ENCODE peak calls at places on chromosomes 3 and 15, in seven cellular contexts. J is WTC11, R is BJ, I is cardiac muscle cell, V is fibroblast of lung, O is uterus, C is colonic mucosa. L is an unnamed sample.

GRCh38 chr3:109023656-109024254 is 70.1 kb upstream of the GUCA1C start:
- DNase-seq in J (peak), R (peak), I (peak), V (peak), O (no peak), C (peak), L (peak)

GRCh38 chr3:112794622-112795172 is 52.0 kb downstream of the CD200R1L start:
- DNase-seq in J (no peak), R (no peak), I (no peak), V (no peak), O (no peak), C (no peak), L (no peak)

GRCh38 chr15:51077565-51078153 is 17.0 kb downstream of the TNFAIP8L3 start:
- DNase-seq in J (peak), R (no peak), I (peak), V (peak), O (peak), C (peak), L (peak)

GRCh38 chr3:49903451-49904424 is at the start of gene MST1R:
- DNase-seq in J (peak), R (no peak), I (peak), V (no peak), O (peak), C (peak), L (peak)

GRCh38 chr3:177340243-177340830 is 143.1 kb upstream of the TBL1XR1 start:
- DNase-seq in J (no peak), R (no peak), I (no peak), V (peak), O (no peak), C (no peak), L (no peak)

GRCh38 chr3:80087769-80088168 is 320.0 kb upstream of the ROBO1 start:
- DNase-seq in J (no peak), R (no peak), I (peak), V (peak), O (no peak), C (no peak), L (no peak)

GRCh38 chr3:66253790-66254620 is 33.2 kb downstream of the SLC25A26 start:
- DNase-seq in J (no peak), R (no peak), I (peak), V (peak), O (no peak), C (no peak), L (no peak)

GRCh38 chr3:141735176-141735575 is 2.9 kb upstream of the RNF7 start:
- DNase-seq in J (no peak), R (no peak), I (no peak), V (no peak), O (no peak), C (no peak), L (no peak)

GRCh38 chr15:74664028-74664616 is 31.7 kb downstream of the EDC3 start:
- DNase-seq in J (no peak), R (no peak), I (peak), V (peak), O (peak), C (peak), L (no peak)

GRCh38 chr3:40679289-40679688 is 154.5 kb downstream of the ZNF621 start:
- DNase-seq in J (no peak), R (no peak), I (no peak), V (no peak), O (no peak), C (no peak), L (no peak)

GRCh38 chr3:181533811-181534210 is 177.9 kb upstream of the SOX2 start:
- DNase-seq in J (no peak), R (no peak), I (no peak), V (no peak), O (no peak), C (no peak), L (no peak)

GRCh38 chr15:79994651-79995050 is 23.7 kb upstream of the BCL2A1 start:
- DNase-seq in J (no peak), R (no peak), I (no peak), V (peak), O (no peak), C (no peak), L (no peak)

GRCh38 chr15:51202783-51203182 is 108.1 kb upstream of the TNFAIP8L3 start:
- DNase-seq in J (no peak), R (no peak), I (no peak), V (no peak), O (no peak), C (no peak), L (no peak)

GRCh38 chr15:50247819-50248650 is 17.5 kb downstream of the HDC start:
- DNase-seq in J (no peak), R (no peak), I (no peak), V (no peak), O (no peak), C (no peak), L (no peak)

GRCh38 chr3:111069974-111070751 is 1.5 kb upstream of the NECTIN3 start:
- DNase-seq in J (no peak), R (no peak), I (peak), V (peak), O (peak), C (peak), L (no peak)

GRCh38 chr3:148759425-148759824 is 61.7 kb downstream of the AGTR1 start:
- DNase-seq in J (no peak), R (no peak), I (no peak), V (no peak), O (no peak), C (no peak), L (no peak)

GRCh38 chr3:100796556-100796955 is 87.3 kb downstream of the TFG start:
- DNase-seq in J (no peak), R (no peak), I (peak), V (peak), O (no peak), C (no peak), L (no peak)

GRCh38 chr15:85753791-85754452 is 40.8 kb downstream of the KLHL25 start:
- DNase-seq in J (no peak), R (no peak), I (no peak), V (no peak), O (peak), C (no peak), L (no peak)

GRCh38 chr15:31752363-31752762 is 278.0 kb upstream of the CHRNA7 start:
- DNase-seq in J (no peak), R (no peak), I (peak), V (no peak), O (no peak), C (no peak), L (no peak)

GRCh38 chr3:197820550-197821335 is 29.7 kb downstream of the LRCH3 start:
- DNase-seq in J (no peak), R (no peak), I (no peak), V (no peak), O (no peak), C (no peak), L (no peak)

GRCh38 chr3:193788189-193788946 is 195.4 kb downstream of the OPA1 start:
- DNase-seq in J (peak), R (no peak), I (peak), V (peak), O (peak), C (peak), L (peak)

GRCh38 chr15:60389261-60390077 is 8.3 kb downstream of the ANXA2 start:
- DNase-seq in J (no peak), R (no peak), I (no peak), V (peak), O (no peak), C (no peak), L (no peak)

GRCh38 chr3:125057186-125057850 is 1.5 kb upstream of the HEG1 start:
- DNase-seq in J (no peak), R (peak), I (peak), V (peak), O (peak), C (no peak), L (no peak)

GRCh38 chr3:59731909-59732308 is 682.1 kb upstream of the CFAP20DC start:
- DNase-seq in J (no peak), R (no peak), I (no peak), V (no peak), O (no peak), C (no peak), L (no peak)

GRCh38 chr3:155334897-155335883 is 41.7 kb upstream of the STRIT1 start:
- DNase-seq in J (no peak), R (no peak), I (peak), V (peak), O (no peak), C (no peak), L (no peak)

GRCh38 chr15:25374143-25374542 is 64.7 kb downstream of the UBE3A start:
- DNase-seq in J (no peak), R (no peak), I (peak), V (peak), O (no peak), C (no peak), L (no peak)

GRCh38 chr15:57500979-57501576 is 90.6 kb upstream of the MYZAP start:
- DNase-seq in J (no peak), R (no peak), I (peak), V (peak), O (no peak), C (no peak), L (no peak)

GRCh38 chr3:45253316-45253715 is 27.2 kb upstream of the TMEM158 start:
- DNase-seq in J (no peak), R (no peak), I (no peak), V (peak), O (no peak), C (no peak), L (no peak)

GRCh38 chr3:19888428-19889152 is 45.4 kb downstream of the EFHB start:
- DNase-seq in J (no peak), R (no peak), I (peak), V (no peak), O (no peak), C (no peak), L (no peak)

GRCh38 chr3:193590088-193590856 is 2.7 kb upstream of the OPA1 start:
- DNase-seq in J (no peak), R (no peak), I (peak), V (peak), O (no peak), C (peak), L (no peak)

GRCh38 chr3:47772788-47773187 is 8.9 kb downstream of the SMARCC1 start:
- DNase-seq in J (no peak), R (no peak), I (no peak), V (no peak), O (no peak), C (no peak), L (no peak)

GRCh38 chr15:78316211-78317077 is 17.0 kb upstream of the SKIC8 start:
- DNase-seq in J (peak), R (no peak), I (no peak), V (no peak), O (no peak), C (peak), L (peak)

GRCh38 chr3:145719118-145719517 is 441.9 kb downstream of the PLOD2 start:
- DNase-seq in J (no peak), R (no peak), I (no peak), V (no peak), O (no peak), C (no peak), L (no peak)

GRCh38 chr3:73086071-73086494 is 24.6 kb downstream of the EBLN2 start:
- DNase-seq in J (peak), R (no peak), I (peak), V (no peak), O (peak), C (peak), L (peak)

GRCh38 chr3:79278681-79279080 is 489.1 kb downstream of the ROBO1 start:
- DNase-seq in J (no peak), R (no peak), I (no peak), V (peak), O (no peak), C (no peak), L (no peak)

GRCh38 chr15:60733196-60733595 is 254.3 kb upstream of the ICE2 start:
- DNase-seq in J (no peak), R (no peak), I (no peak), V (no peak), O (no peak), C (no peak), L (no peak)

GRCh38 chr3:73121684-73122331 is 60.3 kb downstream of the EBLN2 start:
- DNase-seq in J (no peak), R (no peak), I (no peak), V (no peak), O (no peak), C (no peak), L (no peak)

GRCh38 chr15:28977377-28978010 is 91.7 kb downstream of the APBA2 start:
- DNase-seq in J (no peak), R (peak), I (peak), V (peak), O (no peak), C (no peak), L (no peak)

GRCh38 chr3:37014620-37015019 is 21.3 kb downstream of the MLH1 start:
- DNase-seq in J (no peak), R (no peak), I (no peak), V (no peak), O (no peak), C (no peak), L (no peak)

GRCh38 chr3:37017683-37018082 is 24.4 kb downstream of the MLH1 start:
- DNase-seq in J (no peak), R (no peak), I (no peak), V (no peak), O (no peak), C (no peak), L (no peak)

GRCh38 chr3:37016903-37017302 is 23.6 kb downstream of the MLH1 start:
- DNase-seq in J (no peak), R (no peak), I (no peak), V (no peak), O (no peak), C (no peak), L (no peak)

DNA sequence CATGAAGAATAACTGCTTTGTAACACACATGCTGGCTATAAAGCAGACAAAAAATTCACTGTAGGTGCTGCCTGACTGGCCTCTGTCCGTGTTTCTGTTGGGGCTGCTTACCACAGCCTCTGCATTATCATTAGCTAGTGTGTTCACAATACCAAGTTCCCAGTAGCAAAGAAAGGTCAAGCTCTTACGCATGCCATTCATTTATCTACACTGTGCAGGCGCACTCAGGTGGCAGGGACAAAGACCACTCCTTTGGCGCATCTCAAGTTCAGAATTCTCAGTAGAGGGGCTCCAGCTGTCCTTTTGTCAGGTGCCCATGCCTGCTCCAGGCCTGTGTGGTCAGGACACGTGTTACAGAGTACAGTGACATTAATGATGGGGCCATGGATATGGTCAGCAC is 22.3 kb downstream of the MLH1 start:
- DNase-seq in J (no peak), R (no peak), I (no peak), V (no peak), O (no peak), C (no peak), L (no peak)
- TF ChIP-seq CTCF in J (no peak), R (no peak), I (no peak), V (no peak), O (no peak), C (no peak), L (no peak)

DNA sequence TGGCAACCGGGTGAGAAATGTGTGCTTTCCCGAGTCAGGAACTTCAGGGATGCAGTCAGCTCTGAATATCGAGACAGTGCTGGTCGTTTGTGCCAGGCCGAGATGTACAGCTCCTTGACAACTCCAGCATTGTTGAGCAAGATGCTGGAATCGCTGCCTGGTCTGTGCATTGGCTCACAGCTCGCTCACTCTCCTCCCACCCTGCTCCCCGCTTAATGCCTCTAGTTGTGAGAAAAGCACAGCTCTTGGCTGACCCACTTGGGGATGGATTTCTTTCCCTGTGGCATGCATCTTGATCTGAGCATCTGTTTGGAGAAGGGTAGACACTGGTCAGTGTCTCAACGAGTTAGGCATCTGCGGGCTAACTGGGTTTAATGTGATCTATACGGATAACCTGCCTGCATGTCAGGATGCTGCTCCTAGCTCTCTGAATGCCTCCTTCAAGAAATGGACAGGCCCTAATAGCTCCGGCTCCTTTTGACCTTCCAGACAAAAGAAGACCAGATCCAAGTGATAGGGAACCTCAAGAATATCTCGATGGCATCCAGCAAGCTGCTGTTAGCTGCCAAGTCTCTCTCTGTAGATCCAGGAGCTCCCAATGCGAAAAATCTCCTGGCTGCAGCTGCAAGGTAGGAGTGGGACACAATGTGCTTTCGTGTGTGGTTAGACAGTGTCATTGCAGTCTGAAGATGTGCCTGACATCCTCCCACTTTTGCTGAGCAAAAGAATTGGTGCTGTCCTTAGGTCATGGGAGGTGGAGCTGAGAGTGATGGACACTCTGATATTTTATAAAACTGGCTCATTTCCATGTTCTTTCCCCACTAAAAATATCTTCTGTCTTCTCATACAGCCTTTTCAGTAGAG is 302.2 kb upstream of the TPM1 start:
- DNase-seq in J (no peak), R (no peak), I (peak), V (peak), O (peak), C (no peak), L (no peak)
- TF ChIP-seq CTCF in J (no peak), R (no peak), I (no peak), V (no peak), O (no peak), C (no peak), L (no peak)

GRCh38 chr3:150928234-150928633 is 23.0 kb upstream of the MINDY4B start:
- DNase-seq in J (no peak), R (no peak), I (no peak), V (no peak), O (no peak), C (no peak), L (no peak)

GRCh38 chr3:150921207-150921606 is 16.0 kb upstream of the MINDY4B start:
- DNase-seq in J (no peak), R (no peak), I (no peak), V (no peak), O (no peak), C (no peak), L (no peak)

GRCh38 chr3:150922611-150923010 is 17.4 kb upstream of the MINDY4B start:
- DNase-seq in J (peak), R (no peak), I (peak), V (no peak), O (peak), C (no peak), L (no peak)

GRCh38 chr3:150926328-150926727 is 21.1 kb upstream of the MINDY4B start:
- DNase-seq in J (no peak), R (no peak), I (no peak), V (no peak), O (no peak), C (no peak), L (no peak)

GRCh38 chr3:150925751-150926201 is 20.5 kb upstream of the MINDY4B start:
- DNase-seq in J (peak), R (no peak), I (peak), V (peak), O (peak), C (peak), L (peak)
- TF ChIP-seq CTCF in J (peak), R (peak), I (peak), V (peak), O (peak), C (peak), L (peak)

GRCh38 chr3:195255571-195256501 is 15.1 kb downstream of the XXYLT1 start:
- DNase-seq in J (no peak), R (no peak), I (no peak), V (no peak), O (no peak), C (peak), L (no peak)

GRCh38 chr3:195254454-195255175 is 16.3 kb downstream of the XXYLT1 start:
- DNase-seq in J (no peak), R (no peak), I (no peak), V (no peak), O (no peak), C (peak), L (no peak)

GRCh38 chr3:195255176-195255500 is 15.8 kb downstream of the XXYLT1 start:
- DNase-seq in J (no peak), R (no peak), I (no peak), V (no peak), O (no peak), C (no peak), L (no peak)

GRCh38 chr3:195251336-195252065 is 19.5 kb downstream of the XXYLT1 start:
- DNase-seq in J (no peak), R (no peak), I (no peak), V (no peak), O (no peak), C (peak), L (no peak)

DNA sequence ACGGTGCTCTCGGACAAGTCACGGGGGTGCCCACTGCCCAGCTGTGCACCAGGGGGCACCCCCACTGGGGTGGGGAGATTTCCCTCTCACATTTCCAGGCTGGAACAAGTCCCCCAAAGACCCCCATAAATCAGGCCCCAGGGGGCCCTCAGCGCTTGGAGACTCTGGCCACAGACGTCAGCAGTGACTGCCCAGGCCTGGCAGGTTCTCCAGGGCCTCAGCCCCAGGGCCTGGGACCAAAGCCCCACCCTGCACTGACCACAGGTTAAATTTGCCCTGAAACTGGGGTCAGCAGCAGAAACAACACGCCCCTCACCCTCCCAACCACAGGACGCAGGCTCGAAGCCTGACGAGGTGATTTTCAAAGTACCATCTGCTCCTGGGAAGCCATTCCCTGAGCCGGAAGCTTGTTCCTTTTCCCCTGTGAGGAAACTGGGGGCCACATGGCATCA is 17.0 kb downstream of the XXYLT1 start:
- DNase-seq in J (no peak), R (no peak), I (no peak), V (no peak), O (no peak), C (peak), L (no peak)
- TF ChIP-seq CTCF in J (no peak), R (no peak), I (no peak), V (no peak), O (no peak), C (no peak), L (no peak)

DNA sequence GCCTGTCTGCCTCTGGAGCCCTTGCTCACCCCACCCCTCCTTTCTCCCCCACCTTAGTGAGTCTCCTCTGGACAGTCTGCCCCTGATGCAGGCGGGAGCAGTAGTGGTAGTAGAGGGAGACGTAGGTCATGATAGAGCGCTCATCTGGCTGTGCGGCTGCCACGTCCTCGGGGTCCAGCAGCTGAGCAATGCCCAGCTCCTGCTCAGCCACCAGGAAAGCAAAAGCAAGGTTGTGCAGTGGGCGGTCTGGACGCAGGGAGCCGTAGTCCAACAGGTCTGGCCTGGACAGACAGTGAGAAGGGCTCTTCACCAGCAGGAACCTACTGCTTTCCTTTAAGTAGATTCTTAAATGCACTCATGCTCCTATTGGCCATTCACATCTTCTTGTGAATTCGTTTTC is 6.7 kb downstream of the SPTBN5 start:
- DNase-seq in J (no peak), R (no peak), I (no peak), V (no peak), O (no peak), C (no peak), L (no peak)
- TF ChIP-seq CTCF in J (no peak), R (no peak), I (no peak), V (no peak), O (no peak), C (no peak), L (no peak)